ENCODE peak calls at places on chromosomes 5 and 9, in six cellular contexts. One of them, this sample, is unnamed.

GRCh38 chr5:132425009-132425937 is 55.8 kb downstream of the SLC22A5 start:
- DNase-seq in stomach: no peak
- DNase-seq in type B pancreatic cell: no peak
- DNase-seq in T-helper 2 cell: no peak
- DNase-seq in psoas muscle: no peak
- DNase-seq in NCI-H1930: no peak
- DNase-seq in this sample: peak

GRCh38 chr9:98545041-98545440 is 163.7 kb downstream of the GABBR2 start:
- DNase-seq in T-helper 2 cell: no peak
- DNase-seq in NCI-H1930: no peak
- DNase-seq in type B pancreatic cell: no peak
- DNase-seq in psoas muscle: no peak
- DNase-seq in stomach: no peak
- DNase-seq in this sample: no peak

GRCh38 chr9:69443178-69443577 is 118.2 kb downstream of the ENTREP1 start:
- DNase-seq in T-helper 2 cell: no peak
- DNase-seq in stomach: no peak
- DNase-seq in type B pancreatic cell: no peak
- DNase-seq in psoas muscle: no peak
- DNase-seq in NCI-H1930: no peak
- DNase-seq in this sample: no peak

GRCh38 chr5:179822059-179822432 is 1.3 kb downstream of the SQSTM1 start:
- DNase-seq in NCI-H1930: no peak
- DNase-seq in psoas muscle: no peak
- DNase-seq in stomach: no peak
- DNase-seq in T-helper 2 cell: no peak
- DNase-seq in type B pancreatic cell: no peak
- DNase-seq in this sample: no peak

GRCh38 chr9:91120200-91120599 is 241.5 kb downstream of the AUH start:
- DNase-seq in NCI-H1930: no peak
- DNase-seq in psoas muscle: no peak
- DNase-seq in T-helper 2 cell: no peak
- DNase-seq in type B pancreatic cell: no peak
- DNase-seq in stomach: no peak
- DNase-seq in this sample: no peak

GRCh38 chr5:8436919-8437318 is 568.0 kb downstream of the MTRR start:
- DNase-seq in type B pancreatic cell: no peak
- DNase-seq in psoas muscle: no peak
- DNase-seq in stomach: no peak
- DNase-seq in T-helper 2 cell: no peak
- DNase-seq in NCI-H1930: no peak
- DNase-seq in this sample: no peak

GRCh38 chr5:151255621-151256286 is 2.8 kb downstream of the GM2A start:
- DNase-seq in stomach: no peak
- DNase-seq in NCI-H1930: no peak
- DNase-seq in type B pancreatic cell: no peak
- DNase-seq in psoas muscle: no peak
- DNase-seq in T-helper 2 cell: no peak
- DNase-seq in this sample: no peak

GRCh38 chr9:137278061-137278912 is 761 bp downstream of the TOR4A start:
- DNase-seq in type B pancreatic cell: peak
- DNase-seq in psoas muscle: no peak
- DNase-seq in T-helper 2 cell: no peak
- DNase-seq in NCI-H1930: no peak
- DNase-seq in stomach: no peak
- DNase-seq in this sample: no peak

GRCh38 chr5:16937503-16938161 is 1.5 kb upstream of the MYO10 start:
- DNase-seq in stomach: no peak
- DNase-seq in psoas muscle: no peak
- DNase-seq in type B pancreatic cell: no peak
- DNase-seq in T-helper 2 cell: no peak
- DNase-seq in NCI-H1930: no peak
- DNase-seq in this sample: no peak

GRCh38 chr5:16812911-16813310 is 123.2 kb downstream of the MYO10 start:
- DNase-seq in psoas muscle: no peak
- DNase-seq in NCI-H1930: no peak
- DNase-seq in T-helper 2 cell: no peak
- DNase-seq in stomach: peak
- DNase-seq in type B pancreatic cell: no peak
- DNase-seq in this sample: no peak

GRCh38 chr5:91074615-91075014 is 308.5 kb downstream of the ARRDC3 start:
- DNase-seq in type B pancreatic cell: no peak
- DNase-seq in T-helper 2 cell: no peak
- DNase-seq in stomach: no peak
- DNase-seq in NCI-H1930: no peak
- DNase-seq in psoas muscle: no peak
- DNase-seq in this sample: no peak

GRCh38 chr9:76007935-76008334 is 117.5 kb downstream of the PCSK5 start:
- DNase-seq in stomach: no peak
- DNase-seq in NCI-H1930: no peak
- DNase-seq in psoas muscle: no peak
- DNase-seq in T-helper 2 cell: no peak
- DNase-seq in type B pancreatic cell: no peak
- DNase-seq in this sample: no peak

GRCh38 chr9:135166566-135166965 is 79.1 kb downstream of the OLFM1 start:
- DNase-seq in psoas muscle: no peak
- DNase-seq in stomach: no peak
- DNase-seq in NCI-H1930: no peak
- DNase-seq in type B pancreatic cell: no peak
- DNase-seq in T-helper 2 cell: no peak
- DNase-seq in this sample: no peak

GRCh38 chr9:113409883-113410206 is 630 bp downstream of the POLE3 start:
- DNase-seq in psoas muscle: no peak
- DNase-seq in type B pancreatic cell: peak
- DNase-seq in stomach: peak
- DNase-seq in T-helper 2 cell: no peak
- DNase-seq in NCI-H1930: no peak
- DNase-seq in this sample: no peak

This sample was measured in esophagus muscularis mucosa.